ENCODE peak calls at places on chromosomes 1 and 21, in six cellular contexts. One of them, this sample, is unnamed.

GRCh38 chr1:23216771-23217420 is 406 bp downstream of the HTR1D start:
- DNase-seq in AG08395: no peak
- DNase-seq in CD4-positive, alpha-beta memory T cell: peak; percentile 12
- DNase-seq in mammary epithelial cell: no peak
- DNase-seq in HEK293T: peak; percentile 75
- DNase-seq in GM23338: peak; percentile 71
- DNase-seq in this sample: peak; percentile 49

GRCh38 chr1:167862432-167863076 is 51.4 kb downstream of the ADCY10 start:
- DNase-seq in AG08395: peak; percentile 36
- DNase-seq in mammary epithelial cell: no peak
- DNase-seq in CD4-positive, alpha-beta memory T cell: no peak
- DNase-seq in HEK293T: no peak
- DNase-seq in GM23338: no peak
- DNase-seq in this sample: peak; percentile 29

GRCh38 chr1:208717490-208717889 is 473.3 kb upstream of the PLXNA2 start:
- DNase-seq in CD4-positive, alpha-beta memory T cell: no peak
- DNase-seq in GM23338: no peak
- DNase-seq in HEK293T: no peak
- DNase-seq in AG08395: no peak
- DNase-seq in mammary epithelial cell: no peak
- DNase-seq in this sample: no peak

GRCh38 chr1:59879556-59879955 is 47.0 kb downstream of the CYP2J2 start:
- DNase-seq in GM23338: peak; percentile 89
- DNase-seq in mammary epithelial cell: peak; percentile 57
- DNase-seq in CD4-positive, alpha-beta memory T cell: peak; percentile 8
- DNase-seq in AG08395: peak; percentile 32
- DNase-seq in HEK293T: peak; percentile 84
- DNase-seq in this sample: peak; percentile 39

GRCh38 chr1:151537112-151537511 is 3.0 kb upstream of the TUFT1 start:
- DNase-seq in mammary epithelial cell: peak; percentile 80
- DNase-seq in GM23338: no peak
- DNase-seq in AG08395: peak; percentile 77
- DNase-seq in HEK293T: no peak
- DNase-seq in CD4-positive, alpha-beta memory T cell: no peak
- DNase-seq in this sample: peak; percentile 87

GRCh38 chr21:46157987-46158451 is 2.6 kb upstream of the FTCD start:
- DNase-seq in AG08395: no peak
- DNase-seq in mammary epithelial cell: no peak
- DNase-seq in GM23338: no peak
- DNase-seq in CD4-positive, alpha-beta memory T cell: no peak
- DNase-seq in HEK293T: no peak
- DNase-seq in this sample: no peak

GRCh38 chr1:223745731-223746130 is 33.4 kb downstream of the CAPN2 start:
- DNase-seq in HEK293T: no peak
- DNase-seq in CD4-positive, alpha-beta memory T cell: no peak
- DNase-seq in mammary epithelial cell: no peak
- DNase-seq in GM23338: no peak
- DNase-seq in AG08395: no peak
- DNase-seq in this sample: peak; percentile 60

GRCh38 chr1:85319488-85319887 is 43.1 kb upstream of the BCL10 start:
- DNase-seq in HEK293T: no peak
- DNase-seq in mammary epithelial cell: no peak
- DNase-seq in AG08395: peak; percentile 19
- DNase-seq in GM23338: no peak
- DNase-seq in CD4-positive, alpha-beta memory T cell: no peak
- DNase-seq in this sample: no peak

GRCh38 chr1:103901072-103901471 is 151.4 kb downstream of the AMY1C start:
- DNase-seq in CD4-positive, alpha-beta memory T cell: no peak
- DNase-seq in AG08395: no peak
- DNase-seq in GM23338: no peak
- DNase-seq in mammary epithelial cell: no peak
- DNase-seq in HEK293T: no peak
- DNase-seq in this sample: no peak

GRCh38 chr1:119868176-119868575 is 28.1 kb downstream of the ADAM30 start:
- DNase-seq in mammary epithelial cell: no peak
- DNase-seq in CD4-positive, alpha-beta memory T cell: no peak
- DNase-seq in AG08395: no peak
- DNase-seq in HEK293T: no peak
- DNase-seq in GM23338: no peak
- DNase-seq in this sample: no peak

GRCh38 chr1:53148123-53148522 is 5.7 kb upstream of the SLC1A7 start:
- DNase-seq in mammary epithelial cell: peak; percentile 17
- DNase-seq in CD4-positive, alpha-beta memory T cell: no peak
- DNase-seq in GM23338: no peak
- DNase-seq in AG08395: no peak
- DNase-seq in HEK293T: no peak
- DNase-seq in this sample: no peak

GRCh38 chr1:109516872-109517271 is 7.3 kb upstream of the AMIGO1 start:
- DNase-seq in AG08395: no peak
- DNase-seq in GM23338: no peak
- DNase-seq in HEK293T: no peak
- DNase-seq in CD4-positive, alpha-beta memory T cell: no peak
- DNase-seq in mammary epithelial cell: peak; percentile 36
- DNase-seq in this sample: no peak

GRCh38 chr1:177948336-177948972 is 21.4 kb downstream of the SEC16B start:
- DNase-seq in AG08395: peak; percentile 81
- DNase-seq in mammary epithelial cell: peak; percentile 58
- DNase-seq in GM23338: peak; percentile 88
- DNase-seq in CD4-positive, alpha-beta memory T cell: no peak
- DNase-seq in HEK293T: peak; percentile 79
- DNase-seq in this sample: peak; percentile 81

GRCh38 chr1:110618668-110619067 is 12.5 kb upstream of the KCNA2 start:
- DNase-seq in mammary epithelial cell: no peak
- DNase-seq in GM23338: no peak
- DNase-seq in HEK293T: no peak
- DNase-seq in AG08395: no peak
- DNase-seq in CD4-positive, alpha-beta memory T cell: no peak
- DNase-seq in this sample: no peak

GRCh38 chr1:117001254-117001927 is at the start of gene CD101:
- DNase-seq in GM23338: no peak
- DNase-seq in mammary epithelial cell: no peak
- DNase-seq in CD4-positive, alpha-beta memory T cell: no peak
- DNase-seq in HEK293T: no peak
- DNase-seq in AG08395: no peak
- DNase-seq in this sample: no peak

GRCh38 chr1:117732065-117732789 is 126.4 kb downstream of the TENT5C start:
- DNase-seq in CD4-positive, alpha-beta memory T cell: no peak
- DNase-seq in AG08395: no peak
- DNase-seq in HEK293T: no peak
- DNase-seq in mammary epithelial cell: no peak
- DNase-seq in GM23338: no peak
- DNase-seq in this sample: no peak

GRCh38 chr21:46554431-46555224 is 50.3 kb downstream of the S100B start:
- DNase-seq in HEK293T: no peak
- DNase-seq in mammary epithelial cell: no peak
- DNase-seq in CD4-positive, alpha-beta memory T cell: no peak
- DNase-seq in AG08395: no peak
- DNase-seq in GM23338: no peak
- DNase-seq in this sample: no peak

GRCh38 chr1:15386128-15386824 is 23.4 kb upstream of the EFHD2 start:
- DNase-seq in AG08395: peak; percentile 28
- DNase-seq in mammary epithelial cell: no peak
- DNase-seq in HEK293T: no peak
- DNase-seq in GM23338: peak; percentile 57
- DNase-seq in CD4-positive, alpha-beta memory T cell: no peak
- DNase-seq in this sample: peak; percentile 46

GRCh38 chr1:39960461-39960958 is 5.6 kb downstream of the MFSD2A start:
- DNase-seq in HEK293T: no peak
- DNase-seq in CD4-positive, alpha-beta memory T cell: no peak
- DNase-seq in GM23338: no peak
- DNase-seq in mammary epithelial cell: peak; percentile 79
- DNase-seq in AG08395: no peak
- DNase-seq in this sample: no peak

GRCh38 chr1:162823231-162823630 is 32.7 kb downstream of the HSD17B7 start:
- DNase-seq in GM23338: no peak
- DNase-seq in CD4-positive, alpha-beta memory T cell: no peak
- DNase-seq in AG08395: no peak
- DNase-seq in mammary epithelial cell: no peak
- DNase-seq in HEK293T: no peak
- DNase-seq in this sample: no peak

GRCh38 chr1:245923215-245923614 is 583.9 kb downstream of the SMYD3 start:
- DNase-seq in mammary epithelial cell: no peak
- DNase-seq in GM23338: peak; percentile 17
- DNase-seq in HEK293T: no peak
- DNase-seq in AG08395: no peak
- DNase-seq in CD4-positive, alpha-beta memory T cell: no peak
- DNase-seq in this sample: no peak

GRCh38 chr1:226444901-226445300 is 37.0 kb upstream of the PARP1 start:
- DNase-seq in mammary epithelial cell: no peak
- DNase-seq in AG08395: no peak
- DNase-seq in CD4-positive, alpha-beta memory T cell: peak; percentile 77
- DNase-seq in GM23338: peak; percentile 61
- DNase-seq in HEK293T: no peak
- DNase-seq in this sample: no peak

GRCh38 chr1:94783342-94784264 is 36.6 kb upstream of the SLC44A3 start:
- DNase-seq in AG08395: peak; percentile 93
- DNase-seq in HEK293T: peak; percentile 26
- DNase-seq in mammary epithelial cell: peak; percentile 76
- DNase-seq in GM23338: no peak
- DNase-seq in CD4-positive, alpha-beta memory T cell: no peak
- DNase-seq in this sample: peak; percentile 91

GRCh38 chr1:86218859-86219258 is 62.3 kb upstream of the COL24A1 start:
- DNase-seq in mammary epithelial cell: no peak
- DNase-seq in AG08395: no peak
- DNase-seq in HEK293T: no peak
- DNase-seq in GM23338: no peak
- DNase-seq in CD4-positive, alpha-beta memory T cell: no peak
- DNase-seq in this sample: no peak

GRCh38 chr1:172165403-172165802 is 255.1 kb upstream of the C1orf105 start:
- DNase-seq in AG08395: no peak
- DNase-seq in GM23338: no peak
- DNase-seq in HEK293T: no peak
- DNase-seq in mammary epithelial cell: no peak
- DNase-seq in CD4-positive, alpha-beta memory T cell: no peak
- DNase-seq in this sample: no peak

GRCh38 chr1:31183927-31184554 is 55.6 kb downstream of the NKAIN1 start:
- DNase-seq in mammary epithelial cell: no peak
- DNase-seq in CD4-positive, alpha-beta memory T cell: no peak
- DNase-seq in AG08395: peak; percentile 41
- DNase-seq in GM23338: peak; percentile 90
- DNase-seq in HEK293T: peak; percentile 83
- DNase-seq in this sample: peak; percentile 67

GRCh38 chr1:186976700-186977099 is 148.0 kb downstream of the PLA2G4A start:
- DNase-seq in mammary epithelial cell: no peak
- DNase-seq in GM23338: no peak
- DNase-seq in CD4-positive, alpha-beta memory T cell: no peak
- DNase-seq in AG08395: no peak
- DNase-seq in HEK293T: no peak
- DNase-seq in this sample: no peak

GRCh38 chr1:204418174-204419063 is 6.8 kb upstream of the PPP1R15B start:
- DNase-seq in HEK293T: no peak
- DNase-seq in mammary epithelial cell: no peak
- DNase-seq in GM23338: no peak
- DNase-seq in CD4-positive, alpha-beta memory T cell: no peak
- DNase-seq in AG08395: no peak
- DNase-seq in this sample: no peak

GRCh38 chr1:6273380-6273891 is 12.5 kb upstream of the GPR153 start:
- DNase-seq in HEK293T: no peak
- DNase-seq in GM23338: peak; percentile 40
- DNase-seq in mammary epithelial cell: peak; percentile 82
- DNase-seq in CD4-positive, alpha-beta memory T cell: no peak
- DNase-seq in AG08395: peak; percentile 72
- DNase-seq in this sample: peak; percentile 76

GRCh38 chr1:7632126-7632525 is 139.0 kb upstream of the VAMP3 start:
- DNase-seq in mammary epithelial cell: no peak
- DNase-seq in HEK293T: no peak
- DNase-seq in GM23338: no peak
- DNase-seq in AG08395: no peak
- DNase-seq in CD4-positive, alpha-beta memory T cell: no peak
- DNase-seq in this sample: no peak

GRCh38 chr1:116328671-116329070 is 44.4 kb upstream of the ATP1A1 start:
- DNase-seq in AG08395: no peak
- DNase-seq in GM23338: no peak
- DNase-seq in mammary epithelial cell: no peak
- DNase-seq in CD4-positive, alpha-beta memory T cell: no peak
- DNase-seq in HEK293T: no peak
- DNase-seq in this sample: no peak

GRCh38 chr1:165949335-165950130 is 122.1 kb downstream of the UCK2 start:
- DNase-seq in mammary epithelial cell: no peak
- DNase-seq in HEK293T: peak; percentile 56
- DNase-seq in CD4-positive, alpha-beta memory T cell: no peak
- DNase-seq in AG08395: peak; percentile 32
- DNase-seq in GM23338: peak; percentile 61
- DNase-seq in this sample: peak; percentile 46

GRCh38 chr1:233242827-233243483 is 52.6 kb downstream of the PCNX2 start:
- DNase-seq in AG08395: no peak
- DNase-seq in CD4-positive, alpha-beta memory T cell: no peak
- DNase-seq in GM23338: no peak
- DNase-seq in mammary epithelial cell: no peak
- DNase-seq in HEK293T: peak; percentile 22
- DNase-seq in this sample: no peak

GRCh38 chr21:35738342-35738961 is 321.9 kb downstream of the SETD4 start:
- DNase-seq in CD4-positive, alpha-beta memory T cell: no peak
- DNase-seq in AG08395: peak; percentile 26
- DNase-seq in mammary epithelial cell: peak; percentile 36
- DNase-seq in GM23338: no peak
- DNase-seq in HEK293T: no peak
- DNase-seq in this sample: peak; percentile 53

This sample was measured in GM03348.